ENCODE peak calls at places on chromosomes 4 and X, in five cellular contexts. E, A, R, G and H are unnamed samples. For H3K4me1, the result is how much of the 10 kb centered on the place peaks cover.

GRCh38 chr4:55781809-55782208 is 37.8 kb upstream of the EXOC1L start:
- DNase-seq in E (no peak), A (no peak), R (no peak), G (no peak), H (no peak)

GRCh38 chrX:134396174-134396573 is 63.8 kb upstream of the HPRT1 start:
- DNase-seq in E (no peak), A (peak), R (peak), G (peak), H (no peak)

GRCh38 chr4:2911868-2912267 is 51.3 kb downstream of the NOP14 start:
- DNase-seq in E (no peak), A (no peak), R (no peak), G (no peak), H (no peak)

GRCh38 chrX:149185087-149185486 is 320.0 kb downstream of the IDS start:
- DNase-seq in E (no peak), A (no peak), R (no peak), G (no peak), H (no peak)

GRCh38 chrX:151790421-151791160 is 56.0 kb downstream of the CNGA2 start:
- DNase-seq in E (no peak), A (peak), R (no peak), G (no peak), H (no peak)

GRCh38 chr4:11954093-11954492 is 525.4 kb upstream of the HS3ST1 start:
- DNase-seq in E (no peak), A (no peak), R (no peak), G (peak), H (no peak)

GRCh38 chr4:111977419-111977965 is 167.8 kb upstream of the FAM241A start:
- DNase-seq in E (no peak), A (no peak), R (no peak), G (no peak), H (no peak)

GRCh38 chr4:144705861-144706590 is 60.1 kb downstream of the HHIP start:
- DNase-seq in E (no peak), A (no peak), R (no peak), G (no peak), H (no peak)

GRCh38 chr4:157221426-157221894 is 932 bp downstream of the GRIA2 start:
- DNase-seq in E (no peak), A (no peak), R (no peak), G (no peak), H (no peak)

GRCh38 chr4:76016383-76016782 is 6.9 kb downstream of the CXCL10 start:
- DNase-seq in E (peak), A (no peak), R (no peak), G (no peak), H (no peak)
- H3K4me1 ChIP-seq in E (under half), A (under half), R (under half), G (under half), H (under half)

GRCh38 chr4:73404457-73404856 is 370 bp downstream of the ALB start:
- DNase-seq in E (no peak), A (no peak), R (no peak), G (no peak), H (no peak)
- H3K4me2 ChIP-seq in E (no peak), A (no peak), R (no peak), G (no peak), H (no peak)

GRCh38 chr4:86921608-86922252 is 13.1 kb upstream of the AFF1 start:
- DNase-seq in E (no peak), A (no peak), R (no peak), G (no peak), H (no peak)

GRCh38 chr4:86928400-86929255 is 6.2 kb upstream of the AFF1 start:
- DNase-seq in E (no peak), A (no peak), R (no peak), G (no peak), H (no peak)

GRCh38 chr4:86927843-86928395 is 6.9 kb upstream of the AFF1 start:
- DNase-seq in E (peak), A (peak), R (no peak), G (no peak), H (no peak)

GRCh38 chr4:86926428-86927086 is 8.3 kb upstream of the AFF1 start:
- DNase-seq in E (peak), A (peak), R (peak), G (no peak), H (no peak)

GRCh38 chr4:86924805-86925204 is 10.0 kb upstream of the AFF1 start:
- DNase-seq in E (no peak), A (peak), R (no peak), G (no peak), H (no peak)
- H3K9ac ChIP-seq in E (no peak), A (no peak), R (no peak), G (no peak), H (no peak)

DNA sequence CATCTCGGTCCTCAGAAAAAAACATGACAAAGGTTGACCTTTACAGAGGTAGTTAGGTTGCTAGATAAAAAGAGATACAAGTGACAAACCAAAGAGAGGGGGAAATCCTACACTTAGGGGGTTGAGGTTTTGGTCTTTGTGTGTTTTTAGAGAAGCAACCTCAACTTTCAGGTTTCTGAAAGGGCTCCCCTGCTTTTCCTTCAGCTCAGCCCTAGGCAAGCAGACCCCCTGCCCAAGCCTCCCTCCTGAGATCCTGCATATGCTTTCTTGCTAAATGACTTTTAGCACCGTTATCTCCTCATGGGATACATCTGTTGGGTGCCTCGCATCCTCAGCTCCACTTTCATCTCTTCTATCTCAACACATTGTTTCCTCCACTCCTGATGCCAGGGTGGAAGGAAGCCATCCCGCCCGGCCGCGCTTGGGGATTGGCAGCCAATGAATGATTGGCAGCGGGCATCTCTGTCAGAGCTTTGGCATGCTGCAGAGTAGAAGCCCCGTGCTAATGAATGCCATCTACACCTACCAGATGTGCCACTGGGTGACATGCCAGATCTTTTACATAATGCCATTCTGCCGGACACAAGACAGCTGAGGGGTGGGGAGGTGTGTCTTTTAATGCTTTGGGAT is 15.0 kb upstream of the PRDM8 start:
- DNase-seq in E (no peak), A (no peak), R (no peak), G (no peak), H (no peak)
- H3K4me1 ChIP-seq in E (under half), A (under half), R (under half), G (under half), H (half or more)

GRCh38 chr4:139243448-139244365 is 36.3 kb downstream of the MGARP start:
- DNase-seq in E (peak), A (peak), R (no peak), G (no peak), H (no peak)

GRCh38 chr4:139242511-139243051 is 37.4 kb downstream of the MGARP start:
- DNase-seq in E (no peak), A (peak), R (no peak), G (no peak), H (no peak)

GRCh38 chr4:139239127-139239772 is 40.8 kb downstream of the MGARP start:
- DNase-seq in E (no peak), A (no peak), R (no peak), G (no peak), H (no peak)

GRCh38 chr4:139241784-139242151 is 38.3 kb downstream of the MGARP start:
- DNase-seq in E (no peak), A (no peak), R (no peak), G (no peak), H (no peak)

DNA sequence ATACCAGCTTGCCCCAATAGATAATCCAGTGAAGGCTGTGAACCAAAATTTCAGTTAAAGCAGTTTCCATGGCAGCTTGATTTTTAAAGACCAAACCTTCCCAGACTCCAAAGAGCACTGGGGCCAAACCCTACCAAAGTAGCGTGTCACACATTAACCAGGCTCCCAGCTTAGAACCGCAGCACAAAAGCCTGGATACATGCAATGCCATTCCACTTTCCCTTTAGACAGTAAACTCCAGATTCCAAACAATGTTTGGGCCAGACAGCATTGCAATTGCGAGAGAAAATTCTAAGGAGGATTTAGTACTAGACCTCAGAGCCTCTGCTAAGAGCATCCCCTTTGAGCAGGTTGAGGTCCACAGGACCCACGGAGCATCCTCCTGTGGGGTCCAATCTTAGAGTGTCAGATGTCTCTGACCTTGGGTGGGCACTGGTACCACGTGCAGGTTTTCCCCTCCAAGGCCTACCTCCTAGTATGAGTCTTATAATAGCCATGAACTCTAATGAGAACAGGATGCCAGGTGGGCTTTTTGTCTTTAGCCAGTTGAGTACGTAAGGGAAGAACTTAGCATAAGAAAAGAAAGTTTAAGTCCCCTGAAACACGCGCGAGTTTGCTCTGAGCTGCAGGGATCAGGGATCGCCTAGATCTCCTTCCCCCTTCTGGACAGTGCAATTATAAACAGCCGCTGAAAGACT is 38.8 kb downstream of the MGARP start:
- DNase-seq in E (no peak), A (no peak), R (no peak), G (no peak), H (no peak)
- H3K4me2 ChIP-seq in E (no peak), A (no peak), R (no peak), G (no peak), H (no peak)

GRCh38 chr4:8268901-8269534 is 536 bp upstream of the HTRA3 start:
- DNase-seq in E (no peak), A (no peak), R (no peak), G (no peak), H (no peak)

GRCh38 chr4:8269535-8270417 is at the start of gene HTRA3:
- DNase-seq in E (no peak), A (no peak), R (no peak), G (no peak), H (no peak)

GRCh38 chr4:8271821-8272220 is 2.3 kb downstream of the HTRA3 start:
- DNase-seq in E (no peak), A (no peak), R (no peak), G (no peak), H (no peak)

GRCh38 chr4:8270912-8271815 is 1.6 kb downstream of the HTRA3 start:
- DNase-seq in E (no peak), A (no peak), R (no peak), G (no peak), H (no peak)

GRCh38 chr4:8270418-8270771 is 841 bp downstream of the HTRA3 start:
- DNase-seq in E (no peak), A (no peak), R (no peak), G (no peak), H (no peak)
- H3K9ac ChIP-seq in E (no peak), A (no peak), R (no peak), G (no peak), H (no peak)